ENCODE peak calls at places on chromosomes 4 and X, in four cellular contexts. R is lower lobe of right lung, E is MG63, A is astrocyte. L is an unnamed sample. For H3K36me3, the result is how much of the 10 kb centered on the place peaks cover.

GRCh38 chrX:121571333-121571732 is 523.9 kb downstream of the GLUD2 start:
- DNase-seq in R (no peak), E (no peak), A (no peak), L (no peak)

GRCh38 chr4:150119492-150119891 is 41.2 kb downstream of the DCLK2 start:
- DNase-seq in R (no peak), E (no peak), A (peak), L (no peak)

GRCh38 chr4:13248621-13249298 is 235.4 kb downstream of the RAB28 start:
- DNase-seq in R (no peak), E (no peak), A (peak), L (no peak)

GRCh38 chr4:119000400-119000799 is 111.7 kb downstream of the SYNPO2 start:
- DNase-seq in R (no peak), E (peak), A (no peak), L (no peak)

GRCh38 chrX:75746891-75747639 is 38.0 kb downstream of the MAGEE2 start:
- DNase-seq in R (peak), E (peak), A (no peak), L (no peak)

GRCh38 chr4:84938316-84938715 is 28.2 kb downstream of the WDFY3 start:
- DNase-seq in R (no peak), E (peak), A (peak), L (no peak)

GRCh38 chr4:66575024-66575696 is 904.9 kb upstream of the EPHA5 start:
- DNase-seq in R (no peak), E (peak), A (peak), L (peak)

GRCh38 chr4:18858229-18858922 is 836.8 kb upstream of the LCORL start:
- DNase-seq in R (no peak), E (no peak), A (no peak), L (no peak)

GRCh38 chr4:11623726-11624037 is 195.0 kb upstream of the HS3ST1 start:
- DNase-seq in R (no peak), E (no peak), A (no peak), L (no peak)

GRCh38 chr4:78091534-78091933 is 34.4 kb downstream of the FRAS1 start:
- DNase-seq in R (no peak), E (no peak), A (no peak), L (no peak)

GRCh38 chrX:121010218-121010617 is 24.7 kb upstream of the CT47A1 start:
- DNase-seq in R (no peak), E (no peak), A (peak), L (no peak)

GRCh38 chrX:69387559-69388487 is 116.3 kb upstream of the NALF2 start:
- DNase-seq in R (peak), E (peak), A (no peak), L (peak)

GRCh38 chrX:63330681-63331080 is 20.5 kb downstream of the SPIN4 start:
- DNase-seq in R (peak), E (peak), A (no peak), L (no peak)

GRCh38 chr4:29320947-29321583 is 1399.1 kb upstream of the PCDH7 start:
- DNase-seq in R (no peak), E (no peak), A (no peak), L (no peak)

GRCh38 chr4:42048394-42048793 is 58.1 kb downstream of the SLC30A9 start:
- DNase-seq in R (no peak), E (no peak), A (peak), L (peak)

GRCh38 chr4:41142946-41143720 is 71.2 kb downstream of the APBB2 start:
- DNase-seq in R (no peak), E (peak), A (peak), L (peak)

GRCh38 chrX:64580035-64580434 is 184.8 kb upstream of the MTMR8 start:
- DNase-seq in R (no peak), E (no peak), A (no peak), L (no peak)

GRCh38 chr4:54082168-54082567 is 17.8 kb upstream of the CHIC2 start:
- DNase-seq in R (no peak), E (peak), A (peak), L (peak)

DNA sequence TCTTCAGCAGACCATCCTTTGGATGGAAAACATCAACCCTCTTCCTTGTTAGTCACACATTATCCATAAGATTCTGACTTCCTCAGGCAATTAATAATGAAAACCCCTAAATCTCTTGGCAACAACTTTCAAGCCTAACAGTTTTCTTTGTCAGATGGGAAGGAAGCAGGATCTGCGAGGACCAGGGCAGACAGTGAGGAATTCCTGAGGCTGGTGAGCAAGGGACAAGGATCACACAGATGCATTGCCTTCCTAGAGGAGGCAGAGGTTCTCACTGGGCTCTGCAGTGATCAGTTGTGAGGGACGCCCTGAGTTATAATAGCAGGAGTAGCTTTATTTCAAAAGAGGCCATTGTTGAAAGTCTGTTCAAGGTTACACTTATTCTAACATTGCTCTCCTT is 195.4 kb downstream of the SLIT2 start:
- DNase-seq in R (no peak), E (no peak), A (no peak), L (no peak)
- H3K4me3 ChIP-seq in R (no peak), E (no peak), A (no peak), L (no peak)

DNA sequence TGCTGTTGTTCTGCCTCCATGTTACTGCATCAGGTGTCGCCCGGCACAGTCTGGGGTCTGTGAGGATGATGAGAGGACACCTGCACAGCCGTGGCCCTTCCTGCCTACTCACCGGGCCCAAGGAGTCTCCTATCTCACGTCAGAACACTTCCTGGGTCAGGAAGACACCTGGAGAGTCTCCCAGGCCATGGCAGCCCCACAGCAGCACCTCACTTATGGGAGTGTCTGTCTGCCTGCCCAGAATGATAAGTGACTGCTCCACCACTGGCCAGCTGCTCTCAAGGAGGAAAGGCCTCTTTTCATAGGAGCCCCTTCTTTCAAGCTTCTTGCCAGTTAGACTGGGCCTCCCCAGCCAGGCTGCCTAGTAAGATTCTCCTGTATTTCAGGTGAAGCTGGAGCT is 56.1 kb downstream of the NELFA start:
- DNase-seq in R (no peak), E (no peak), A (no peak), L (no peak)
- H3K36me3 ChIP-seq in R (under half), E (under half), A (under half), L (under half)

GRCh38 chrX:1618689-1619088 is 3.8 kb downstream of the ASMT start:
- DNase-seq in R (no peak), E (no peak), A (no peak), L (no peak)

GRCh38 chrX:1612641-1613286 is 2.1 kb upstream of the ASMT start:
- DNase-seq in R (no peak), E (no peak), A (no peak), L (no peak)

GRCh38 chrX:1610166-1610565 is 4.7 kb upstream of the ASMT start:
- DNase-seq in R (no peak), E (no peak), A (no peak), L (no peak)

GRCh38 chrX:1610736-1611135 is 4.1 kb upstream of the ASMT start:
- DNase-seq in R (no peak), E (no peak), A (no peak), L (no peak)

GRCh38 chrX:1614927-1615326 is at the start of gene ASMT:
- DNase-seq in R (no peak), E (no peak), A (no peak), L (no peak)
- H3K4me3 ChIP-seq in R (no peak), E (no peak), A (no peak), L (no peak)

GRCh38 chr4:73087871-73088270 is 18.4 kb upstream of the COX18 start:
- DNase-seq in R (no peak), E (no peak), A (no peak), L (no peak)
- H3K36me3 ChIP-seq in R (half or more), E (under half), A (under half), L (under half)

DNA sequence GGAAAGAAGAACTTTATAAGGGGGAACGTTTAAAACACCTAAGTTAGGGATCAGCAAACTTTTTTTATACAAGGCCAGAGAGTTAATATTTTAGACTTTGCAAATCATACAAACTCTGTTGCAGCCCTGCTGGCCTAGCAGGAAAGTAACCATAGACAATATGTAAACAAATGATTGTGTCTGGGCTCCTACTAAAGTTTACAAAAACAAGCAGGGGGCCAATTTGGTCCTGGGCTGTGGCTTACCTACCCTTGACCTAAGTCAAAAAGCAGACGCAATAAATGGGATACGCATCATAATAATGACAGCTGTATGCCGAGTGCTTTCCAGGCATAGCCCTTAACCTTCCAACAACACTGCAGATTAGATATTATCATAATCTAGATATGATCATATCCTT is 4.9 kb downstream of the TASL start:
- DNase-seq in R (no peak), E (no peak), A (no peak), L (no peak)
- H3K4me3 ChIP-seq in R (no peak), E (no peak), A (no peak), L (no peak)

GRCh38 chr4:108099838-108100237 is 68.9 kb downstream of the LEF1 start:
- DNase-seq in R (no peak), E (no peak), A (no peak), L (no peak)

GRCh38 chr4:108097990-108098553 is 70.7 kb downstream of the LEF1 start:
- DNase-seq in R (no peak), E (no peak), A (no peak), L (no peak)

GRCh38 chr4:108094923-108095482 is 73.7 kb downstream of the LEF1 start:
- DNase-seq in R (no peak), E (no peak), A (no peak), L (no peak)

DNA sequence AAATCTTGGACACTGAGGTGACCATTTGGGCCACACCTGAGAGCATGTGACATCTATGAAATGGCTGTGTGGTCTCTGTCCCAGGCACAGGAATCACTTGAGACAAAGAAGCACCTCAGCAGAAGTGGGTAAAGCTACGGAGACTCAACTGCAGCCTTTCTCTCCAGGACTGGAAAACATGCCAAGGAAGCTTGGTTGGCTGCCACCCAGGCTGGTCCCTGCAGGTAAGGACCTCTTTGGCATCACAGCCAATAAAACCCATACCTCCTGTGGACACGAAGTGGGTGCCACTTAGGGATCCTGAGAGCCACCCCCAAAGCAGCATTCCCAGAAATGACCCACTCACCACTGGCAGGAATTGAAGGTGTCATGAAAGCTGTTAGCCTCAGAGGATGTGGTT is 74.6 kb downstream of the LEF1 start:
- DNase-seq in R (no peak), E (no peak), A (no peak), L (no peak)
- H3K36me3 ChIP-seq in R (under half), E (under half), A (under half), L (under half)

GRCh38 chr4:1291996-1292702 is 2.5 kb downstream of the MAEA start:
- DNase-seq in R (no peak), E (no peak), A (no peak), L (no peak)
- H3K4me3 ChIP-seq in R (no peak), E (no peak), A (no peak), L (no peak)

GRCh38 chr4:7800996-7801395 is 138.7 kb downstream of the AFAP1 start:
- DNase-seq in R (no peak), E (no peak), A (no peak), L (no peak)

GRCh38 chr4:7799723-7800122 is 139.9 kb downstream of the AFAP1 start:
- DNase-seq in R (no peak), E (no peak), A (no peak), L (no peak)

GRCh38 chr4:7798215-7798995 is 141.3 kb downstream of the AFAP1 start:
- DNase-seq in R (no peak), E (peak), A (peak), L (no peak)

GRCh38 chr4:7800410-7800809 is 139.3 kb downstream of the AFAP1 start:
- DNase-seq in R (no peak), E (no peak), A (no peak), L (no peak)

GRCh38 chr4:7799306-7799705 is 140.4 kb downstream of the AFAP1 start:
- DNase-seq in R (no peak), E (no peak), A (no peak), L (no peak)
- H3K36me3 ChIP-seq in R (under half), E (under half), A (half or more), L (under half)

L was measured in kidney epithelial cell.